ENCODE peak calls at places on chromosomes 4 and X, in seven cellular contexts. K is body of pancreas, M is fibroblast of lung, J is ascending aorta, D is vagina, G is sigmoid colon, A is DND-41. B is an unnamed sample.

GRCh38 chr4:73127839-73128448 is 58.4 kb upstream of the COX18 start:
- DNase-seq in K (no peak), M (peak; percentile 12), J (no peak), D (no peak), G (no peak), A (no peak), B (peak; percentile 11)

GRCh38 chr4:1512738-1513660 is 106.8 kb upstream of the NKX1-1 start:
- DNase-seq in K (peak; percentile 44), M (peak; percentile 11), J (no peak), D (no peak), G (no peak), A (no peak), B (peak; percentile 32)

GRCh38 chr4:94813221-94813620 is 55.5 kb downstream of the BMPR1B start:
- DNase-seq in K (no peak), M (no peak), J (no peak), D (no peak), G (no peak), A (no peak), B (no peak)

GRCh38 chr4:53346920-53347852 is 18.7 kb downstream of the SCFD2 start:
- DNase-seq in K (no peak), M (peak; percentile 66), J (no peak), D (no peak), G (no peak), A (no peak), B (no peak)

GRCh38 chrX:37871626-37872302 is 24.4 kb upstream of the DYNLT3 start:
- DNase-seq in K (peak; percentile 42), M (peak; percentile 95), J (peak; percentile 69), D (no peak), G (no peak), A (no peak), B (no peak)

GRCh38 chr4:165931741-165932140 is 58.7 kb downstream of the TLL1 start:
- DNase-seq in K (no peak), M (no peak), J (no peak), D (no peak), G (no peak), A (no peak), B (no peak)

GRCh38 chrX:2878563-2878962 is 49.8 kb downstream of the GYG2 start:
- DNase-seq in K (no peak), M (no peak), J (no peak), D (no peak), G (no peak), A (no peak), B (no peak)

GRCh38 chr4:8307714-8308113 is 38.2 kb downstream of the HTRA3 start:
- DNase-seq in K (peak; percentile 2), M (no peak), J (peak; percentile 41), D (no peak), G (peak; percentile 46), A (no peak), B (no peak)

GRCh38 chrX:133365886-133366611 is 49.2 kb downstream of the GPC4 start:
- DNase-seq in K (no peak), M (peak; percentile 82), J (no peak), D (no peak), G (no peak), A (no peak), B (peak; percentile 58)

DNA sequence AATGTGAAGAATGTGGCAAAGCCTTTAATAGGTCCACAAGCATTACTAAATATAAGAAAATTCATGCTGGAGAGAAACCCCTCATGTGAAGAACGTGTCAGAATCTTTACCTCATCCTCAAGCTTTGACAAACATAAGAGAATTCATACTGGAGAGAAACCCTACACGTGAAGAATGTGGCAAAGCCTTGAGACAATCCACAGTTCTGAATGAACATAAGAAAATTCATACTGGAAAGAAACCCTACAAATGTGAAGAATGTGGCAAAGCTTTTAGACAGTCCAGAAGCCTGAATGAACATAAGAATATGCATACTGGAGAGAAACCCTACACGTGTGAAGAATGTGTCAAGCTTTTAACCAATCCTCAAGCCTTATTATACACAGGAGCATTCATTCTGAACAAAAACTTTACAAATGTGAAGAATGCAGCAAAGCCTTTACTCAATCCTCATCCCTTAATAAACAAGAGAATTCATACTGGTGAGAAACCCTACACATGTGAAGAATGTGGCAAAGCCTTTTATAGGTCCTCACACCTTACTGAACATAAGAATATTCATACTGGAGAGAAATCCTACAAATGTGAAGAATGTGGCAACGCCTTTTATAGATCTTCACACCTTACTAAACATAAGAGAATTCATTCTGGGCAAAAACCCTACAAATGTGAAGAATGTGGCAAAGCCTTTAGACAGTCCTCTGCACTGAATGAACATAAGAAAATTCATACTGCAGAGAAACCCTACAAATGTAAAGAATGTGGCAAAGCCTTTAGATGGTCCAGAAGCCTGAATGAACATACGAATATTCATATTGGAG is 51.1 kb downstream of the ZNF732 start:
- DNase-seq in K (no peak), M (no peak), J (no peak), D (no peak), G (no peak), A (no peak), B (no peak)
- H3K9me3 ChIP-seq in K (no peaks in the 10 kb centered on the region), M (no peaks in the 10 kb centered on the region), J (peaks cover 100% of the 10 kb centered on the region), D (peaks cover 49% of the 10 kb centered on the region), G (peaks cover 26% of the 10 kb centered on the region), A (peaks cover 71% of the 10 kb centered on the region), B (peaks cover 4% of the 10 kb centered on the region)

GRCh38 chrX:19866626-19867410 is 20.6 kb downstream of the SH3KBP1 start:
- DNase-seq in K (no peak), M (no peak), J (no peak), D (no peak), G (no peak), A (peak; percentile 29), B (no peak)

GRCh38 chrX:19865567-19866363 is 21.6 kb downstream of the SH3KBP1 start:
- DNase-seq in K (no peak), M (no peak), J (no peak), D (no peak), G (no peak), A (peak; percentile 66), B (no peak)

GRCh38 chrX:19869195-19869594 is 18.2 kb downstream of the SH3KBP1 start:
- DNase-seq in K (no peak), M (no peak), J (no peak), D (no peak), G (no peak), A (peak; percentile 30), B (no peak)

GRCh38 chrX:19867938-19868337 is 19.5 kb downstream of the SH3KBP1 start:
- DNase-seq in K (no peak), M (no peak), J (no peak), D (no peak), G (no peak), A (no peak), B (no peak)

DNA sequence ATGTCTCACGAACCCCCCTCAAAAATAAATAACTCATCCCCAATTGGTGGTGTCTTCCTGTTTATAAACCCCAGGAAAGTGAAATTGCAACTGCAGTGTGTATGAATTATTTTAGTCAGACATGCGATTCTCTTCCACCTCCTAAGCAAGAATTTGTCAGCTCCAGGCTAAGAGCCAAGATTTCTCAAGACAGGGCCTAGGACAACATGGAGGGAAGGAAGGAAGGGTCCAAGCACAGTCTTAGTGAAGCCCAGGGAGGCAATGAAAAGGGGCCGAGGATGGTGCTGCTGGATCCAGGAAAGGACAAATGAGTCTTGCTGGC is 20.0 kb downstream of the SH3KBP1 start:
- DNase-seq in K (no peak), M (peak; percentile 49), J (no peak), D (no peak), G (no peak), A (no peak), B (no peak)
- H3K4me3 ChIP-seq in K (no peak overlapping the region), M (no peak overlapping the region), J (no peak overlapping the region), D (no peak overlapping the region), G (no peak overlapping the region), A (no peak overlapping the region), B (no peak overlapping the region)

DNA sequence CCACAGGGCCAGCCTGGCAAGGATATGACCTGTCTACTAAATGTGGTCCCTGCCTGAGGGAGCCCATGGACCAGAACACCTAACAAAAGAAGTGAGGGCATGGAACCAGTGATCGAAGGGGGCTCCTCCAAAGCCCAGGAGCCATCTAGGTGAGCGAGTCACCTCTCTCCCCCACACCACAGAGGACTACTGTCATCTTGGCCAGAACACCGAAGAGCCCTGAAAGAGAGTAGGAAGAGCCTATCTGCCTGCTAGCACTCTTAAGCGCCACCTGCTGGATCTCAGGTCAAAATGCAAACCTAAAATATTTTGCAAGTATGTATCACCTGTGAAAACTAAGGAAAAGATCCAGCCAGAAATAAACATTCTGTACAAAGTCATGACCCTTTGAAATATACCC is 137.9 kb upstream of the ZXDB start:
- DNase-seq in K (no peak), M (no peak), J (no peak), D (no peak), G (no peak), A (peak; percentile 6), B (peak; percentile 0)
- H3K9me3 ChIP-seq in K (no peaks in the 10 kb centered on the region), M (no peaks in the 10 kb centered on the region), J (no peaks in the 10 kb centered on the region), D (no peaks in the 10 kb centered on the region), G (no peaks in the 10 kb centered on the region), A (no peaks in the 10 kb centered on the region), B (no peaks in the 10 kb centered on the region)

DNA sequence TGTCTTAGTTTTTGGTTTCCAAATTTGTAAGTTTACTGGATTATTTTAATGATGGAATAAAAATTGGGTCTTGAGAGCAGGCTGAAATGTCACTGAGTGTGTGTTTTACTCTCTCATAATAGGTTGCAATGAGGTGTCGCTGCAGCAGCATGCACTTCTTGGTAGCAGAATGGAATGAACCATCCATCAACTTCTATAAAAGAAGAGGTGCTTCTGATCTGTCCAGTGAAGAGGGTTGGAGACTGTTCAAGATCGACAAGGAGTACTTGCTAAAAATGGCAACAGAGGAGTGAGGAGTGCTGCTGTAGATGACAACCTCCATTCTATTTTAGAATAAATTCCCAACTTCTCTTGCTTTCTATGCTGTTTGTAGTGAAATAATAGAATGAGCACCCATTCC is 2.6 kb downstream of the SAT1 start:
- DNase-seq in K (no peak), M (no peak), J (no peak), D (no peak), G (no peak), A (no peak), B (no peak)
- H3K4me3 ChIP-seq in K (no peak overlapping the region), M (peak overlapping the region; percentile 87), J (peak overlapping the region; percentile 53), D (peak overlapping the region; percentile 64), G (no peak overlapping the region), A (no peak overlapping the region), B (peak overlapping the region; percentile 79)

GRCh38 chr4:150032541-150032940 is 45.7 kb upstream of the DCLK2 start:
- DNase-seq in K (no peak), M (no peak), J (no peak), D (no peak), G (no peak), A (no peak), B (no peak)

GRCh38 chr4:150037251-150037856 is 40.9 kb upstream of the DCLK2 start:
- DNase-seq in K (no peak), M (no peak), J (no peak), D (no peak), G (no peak), A (no peak), B (no peak)

GRCh38 chr4:150033109-150033508 is 45.1 kb upstream of the DCLK2 start:
- DNase-seq in K (no peak), M (peak; percentile 51), J (no peak), D (no peak), G (no peak), A (no peak), B (no peak)

GRCh38 chr4:150038335-150039076 is 39.7 kb upstream of the DCLK2 start:
- DNase-seq in K (no peak), M (no peak), J (no peak), D (no peak), G (no peak), A (no peak), B (no peak)

DNA sequence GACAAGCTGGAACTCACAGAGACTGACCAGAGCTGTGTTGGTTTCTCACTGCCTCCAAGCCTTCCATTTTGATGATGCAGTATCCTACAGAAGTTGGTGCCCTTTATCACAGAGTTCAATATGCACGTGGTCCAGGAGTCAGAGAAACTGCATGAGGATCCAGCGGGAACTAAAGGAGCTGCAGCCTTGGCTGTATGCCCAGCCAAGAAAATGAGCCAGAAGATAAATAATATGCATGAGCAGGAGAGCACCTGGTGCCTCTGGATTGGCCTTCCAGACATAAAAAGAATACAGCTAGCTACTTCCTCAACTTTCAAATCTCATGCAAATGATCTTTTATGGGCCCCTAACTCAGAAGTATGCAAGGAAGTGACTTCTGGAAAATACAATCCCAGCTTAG is 44.3 kb upstream of the DCLK2 start:
- DNase-seq in K (peak; percentile 85), M (peak; percentile 75), J (no peak), D (no peak), G (no peak), A (no peak), B (peak; percentile 55)
- H3K9me3 ChIP-seq in K (no peaks in the 10 kb centered on the region), M (no peaks in the 10 kb centered on the region), J (no peaks in the 10 kb centered on the region), D (no peaks in the 10 kb centered on the region), G (no peaks in the 10 kb centered on the region), A (no peaks in the 10 kb centered on the region), B (no peaks in the 10 kb centered on the region)

B was measured in small intestine.